ENCODE peak calls at places on chromosome 18, in five cellular contexts. One of them, this sample, is unnamed.

GRCh38 chr18:53261241-53261640 is 921.2 kb downstream of the DCC start:
- DNase-seq in neural progenitor cell: no peak
- DNase-seq in IMR-90: no peak
- DNase-seq in CD8-positive, alpha-beta memory T cell: no peak
- DNase-seq in tibial nerve: no peak
- DNase-seq in this sample: no peak

GRCh38 chr18:3060667-3061580 is 48.0 kb upstream of the LPIN2 start:
- DNase-seq in neural progenitor cell: no peak
- DNase-seq in tibial nerve: no peak
- DNase-seq in IMR-90: no peak
- DNase-seq in CD8-positive, alpha-beta memory T cell: peak; percentile 66
- DNase-seq in this sample: no peak

GRCh38 chr18:10381951-10382350 is 72.5 kb upstream of the APCDD1 start:
- DNase-seq in IMR-90: peak; percentile 66
- DNase-seq in neural progenitor cell: no peak
- DNase-seq in CD8-positive, alpha-beta memory T cell: no peak
- DNase-seq in tibial nerve: no peak
- DNase-seq in this sample: no peak

GRCh38 chr18:354003-354402 is 86.2 kb upstream of the THOC1 start:
- DNase-seq in CD8-positive, alpha-beta memory T cell: no peak
- DNase-seq in neural progenitor cell: no peak
- DNase-seq in IMR-90: no peak
- DNase-seq in tibial nerve: no peak
- DNase-seq in this sample: no peak

GRCh38 chr18:35424356-35424755 is 47.2 kb upstream of the ZNF396 start:
- DNase-seq in neural progenitor cell: no peak
- DNase-seq in CD8-positive, alpha-beta memory T cell: no peak
- DNase-seq in tibial nerve: no peak
- DNase-seq in IMR-90: no peak
- DNase-seq in this sample: no peak

GRCh38 chr18:59672125-59672769 is 25.0 kb downstream of the CCBE1 start:
- DNase-seq in tibial nerve: no peak
- DNase-seq in neural progenitor cell: no peak
- DNase-seq in IMR-90: no peak
- DNase-seq in CD8-positive, alpha-beta memory T cell: no peak
- DNase-seq in this sample: no peak

GRCh38 chr18:48649231-48649630 is 110.4 kb downstream of the CTIF start:
- DNase-seq in CD8-positive, alpha-beta memory T cell: no peak
- DNase-seq in tibial nerve: no peak
- DNase-seq in IMR-90: no peak
- DNase-seq in neural progenitor cell: peak; percentile 59
- DNase-seq in this sample: no peak

GRCh38 chr18:67519582-67519981 is 3.1 kb upstream of the DSEL start:
- DNase-seq in tibial nerve: no peak
- DNase-seq in IMR-90: peak; percentile 94
- DNase-seq in neural progenitor cell: no peak
- DNase-seq in CD8-positive, alpha-beta memory T cell: no peak
- DNase-seq in this sample: no peak

GRCh38 chr18:48222118-48222517 is 187.1 kb downstream of the ZBTB7C start:
- DNase-seq in IMR-90: no peak
- DNase-seq in tibial nerve: no peak
- DNase-seq in CD8-positive, alpha-beta memory T cell: no peak
- DNase-seq in neural progenitor cell: no peak
- DNase-seq in this sample: peak; percentile 26

GRCh38 chr18:67612281-67612680 is 95.8 kb upstream of the DSEL start:
- DNase-seq in IMR-90: no peak
- DNase-seq in CD8-positive, alpha-beta memory T cell: no peak
- DNase-seq in neural progenitor cell: no peak
- DNase-seq in tibial nerve: no peak
- DNase-seq in this sample: no peak

GRCh38 chr18:11658989-11659388 is 30.1 kb upstream of the GNAL start:
- DNase-seq in tibial nerve: no peak
- DNase-seq in IMR-90: no peak
- DNase-seq in neural progenitor cell: no peak
- DNase-seq in CD8-positive, alpha-beta memory T cell: no peak
- DNase-seq in this sample: no peak

GRCh38 chr18:43793910-43794309 is 516.6 kb upstream of the SYT4 start:
- DNase-seq in IMR-90: no peak
- DNase-seq in CD8-positive, alpha-beta memory T cell: no peak
- DNase-seq in neural progenitor cell: no peak
- DNase-seq in tibial nerve: no peak
- DNase-seq in this sample: no peak

GRCh38 chr18:11849845-11850747 is 1.1 kb upstream of the CHMP1B start:
- DNase-seq in CD8-positive, alpha-beta memory T cell: peak; percentile 76
- DNase-seq in neural progenitor cell: peak; percentile 47
- DNase-seq in tibial nerve: peak; percentile 57
- DNase-seq in IMR-90: peak; percentile 96
- DNase-seq in this sample: no peak

GRCh38 chr18:48475635-48476549 is 62.9 kb upstream of the CTIF start:
- DNase-seq in IMR-90: peak; percentile 82
- DNase-seq in tibial nerve: no peak
- DNase-seq in CD8-positive, alpha-beta memory T cell: no peak
- DNase-seq in neural progenitor cell: peak; percentile 79
- DNase-seq in this sample: peak; percentile 27

GRCh38 chr18:907171-907879 is 2.7 kb downstream of the ADCYAP1 start:
- DNase-seq in neural progenitor cell: peak; percentile 72
- DNase-seq in tibial nerve: no peak
- DNase-seq in IMR-90: no peak
- DNase-seq in CD8-positive, alpha-beta memory T cell: no peak
- DNase-seq in this sample: no peak

GRCh38 chr18:37362158-37362890 is 203.3 kb downstream of the CELF4 start:
- DNase-seq in IMR-90: no peak
- DNase-seq in CD8-positive, alpha-beta memory T cell: no peak
- DNase-seq in neural progenitor cell: no peak
- DNase-seq in tibial nerve: no peak
- DNase-seq in this sample: no peak

GRCh38 chr18:41075212-41075611 is 879.8 kb upstream of the PIK3C3 start:
- DNase-seq in tibial nerve: no peak
- DNase-seq in neural progenitor cell: peak; percentile 11
- DNase-seq in IMR-90: peak; percentile 94
- DNase-seq in CD8-positive, alpha-beta memory T cell: no peak
- DNase-seq in this sample: no peak

GRCh38 chr18:44735071-44735470 is 54.4 kb downstream of the SETBP1 start:
- DNase-seq in IMR-90: no peak
- DNase-seq in tibial nerve: no peak
- DNase-seq in CD8-positive, alpha-beta memory T cell: no peak
- DNase-seq in neural progenitor cell: no peak
- DNase-seq in this sample: no peak

GRCh38 chr18:24488824-24489493 is 28.5 kb downstream of the HRH4 start:
- DNase-seq in IMR-90: peak; percentile 41
- DNase-seq in neural progenitor cell: peak; percentile 55
- DNase-seq in CD8-positive, alpha-beta memory T cell: no peak
- DNase-seq in tibial nerve: no peak
- DNase-seq in this sample: no peak

GRCh38 chr18:3402962-3403585 is 46.9 kb upstream of the TGIF1 start:
- DNase-seq in neural progenitor cell: no peak
- DNase-seq in IMR-90: peak; percentile 40
- DNase-seq in CD8-positive, alpha-beta memory T cell: no peak
- DNase-seq in tibial nerve: no peak
- DNase-seq in this sample: peak; percentile 45

GRCh38 chr18:67421666-67422065 is 94.9 kb downstream of the DSEL start:
- DNase-seq in CD8-positive, alpha-beta memory T cell: no peak
- DNase-seq in IMR-90: peak; percentile 48
- DNase-seq in tibial nerve: no peak
- DNase-seq in neural progenitor cell: no peak
- DNase-seq in this sample: no peak

GRCh38 chr18:3046216-3046808 is 33.4 kb upstream of the LPIN2 start:
- DNase-seq in CD8-positive, alpha-beta memory T cell: no peak
- DNase-seq in tibial nerve: no peak
- DNase-seq in IMR-90: no peak
- DNase-seq in neural progenitor cell: peak; percentile 30
- DNase-seq in this sample: no peak

GRCh38 chr18:10169064-10169562 is 255.3 kb downstream of the VAPA start:
- DNase-seq in CD8-positive, alpha-beta memory T cell: no peak
- DNase-seq in IMR-90: peak; percentile 72
- DNase-seq in tibial nerve: no peak
- DNase-seq in neural progenitor cell: no peak
- DNase-seq in this sample: no peak

GRCh38 chr18:58733866-58734265 is 62.6 kb downstream of the MALT1 start:
- DNase-seq in tibial nerve: no peak
- DNase-seq in CD8-positive, alpha-beta memory T cell: no peak
- DNase-seq in IMR-90: no peak
- DNase-seq in neural progenitor cell: no peak
- DNase-seq in this sample: no peak

GRCh38 chr18:5729983-5730699 is 165.2 kb downstream of the TMEM200C start:
- DNase-seq in IMR-90: no peak
- DNase-seq in CD8-positive, alpha-beta memory T cell: no peak
- DNase-seq in neural progenitor cell: no peak
- DNase-seq in tibial nerve: peak; percentile 23
- DNase-seq in this sample: no peak

GRCh38 chr18:3114026-3114425 is 101.1 kb upstream of the LPIN2 start:
- DNase-seq in IMR-90: no peak
- DNase-seq in CD8-positive, alpha-beta memory T cell: no peak
- DNase-seq in neural progenitor cell: no peak
- DNase-seq in tibial nerve: no peak
- DNase-seq in this sample: no peak

GRCh38 chr18:70074091-70074490 is 126.4 kb upstream of the CD226 start:
- DNase-seq in CD8-positive, alpha-beta memory T cell: no peak
- DNase-seq in tibial nerve: no peak
- DNase-seq in IMR-90: peak; percentile 72
- DNase-seq in neural progenitor cell: no peak
- DNase-seq in this sample: no peak

GRCh38 chr18:62325806-62326645 is 916 bp downstream of the TNFRSF11A start:
- DNase-seq in IMR-90: peak; percentile 2
- DNase-seq in neural progenitor cell: peak; percentile 37
- DNase-seq in tibial nerve: no peak
- DNase-seq in CD8-positive, alpha-beta memory T cell: no peak
- DNase-seq in this sample: peak; percentile 10

GRCh38 chr18:51617572-51618260 is 420.2 kb upstream of the MEX3C start:
- DNase-seq in tibial nerve: no peak
- DNase-seq in neural progenitor cell: no peak
- DNase-seq in IMR-90: no peak
- DNase-seq in CD8-positive, alpha-beta memory T cell: no peak
- DNase-seq in this sample: no peak

GRCh38 chr18:23958036-23958435 is 56.5 kb upstream of the TTC39C start:
- DNase-seq in CD8-positive, alpha-beta memory T cell: no peak
- DNase-seq in tibial nerve: peak; percentile 45
- DNase-seq in IMR-90: no peak
- DNase-seq in neural progenitor cell: no peak
- DNase-seq in this sample: no peak

GRCh38 chr18:52175406-52175805 is 164.6 kb upstream of the DCC start:
- DNase-seq in tibial nerve: no peak
- DNase-seq in neural progenitor cell: no peak
- DNase-seq in IMR-90: no peak
- DNase-seq in CD8-positive, alpha-beta memory T cell: no peak
- DNase-seq in this sample: no peak

GRCh38 chr18:62339106-62339988 is 14.2 kb downstream of the TNFRSF11A start:
- DNase-seq in CD8-positive, alpha-beta memory T cell: no peak
- DNase-seq in IMR-90: peak; percentile 81
- DNase-seq in neural progenitor cell: no peak
- DNase-seq in tibial nerve: no peak
- DNase-seq in this sample: no peak

GRCh38 chr18:21490745-21491144 is 109.8 kb downstream of the ESCO1 start:
- DNase-seq in neural progenitor cell: no peak
- DNase-seq in CD8-positive, alpha-beta memory T cell: no peak
- DNase-seq in tibial nerve: no peak
- DNase-seq in IMR-90: peak; percentile 7
- DNase-seq in this sample: no peak

GRCh38 chr18:79832169-79832568 is 34.4 kb downstream of the KCNG2 start:
- DNase-seq in tibial nerve: no peak
- DNase-seq in CD8-positive, alpha-beta memory T cell: no peak
- DNase-seq in neural progenitor cell: no peak
- DNase-seq in IMR-90: no peak
- DNase-seq in this sample: no peak
- H3K4me3 ChIP-seq in tibial nerve: no peak overlapping the region
- H3K4me3 ChIP-seq in CD8-positive, alpha-beta memory T cell: no peak overlapping the region
- H3K4me3 ChIP-seq in neural progenitor cell: no peak overlapping the region
- H3K4me3 ChIP-seq in IMR-90: no peak overlapping the region
- H3K4me3 ChIP-seq in this sample: no peak overlapping the region

GRCh38 chr18:77096936-77097886 is 35.4 kb downstream of the MBP start:
- DNase-seq in neural progenitor cell: no peak
- DNase-seq in CD8-positive, alpha-beta memory T cell: no peak
- DNase-seq in tibial nerve: no peak
- DNase-seq in IMR-90: no peak
- DNase-seq in this sample: no peak
- H3K4me3 ChIP-seq in neural progenitor cell: no peak overlapping the region
- H3K4me3 ChIP-seq in CD8-positive, alpha-beta memory T cell: no peak overlapping the region
- H3K4me3 ChIP-seq in tibial nerve: no peak overlapping the region
- H3K4me3 ChIP-seq in IMR-90: no peak overlapping the region
- H3K4me3 ChIP-seq in this sample: no peak overlapping the region

GRCh38 chr18:32455346-32455745 is 15.3 kb downstream of the GAREM1 start:
- DNase-seq in neural progenitor cell: no peak
- DNase-seq in CD8-positive, alpha-beta memory T cell: no peak
- DNase-seq in tibial nerve: no peak
- DNase-seq in IMR-90: no peak
- DNase-seq in this sample: no peak

GRCh38 chr18:32450026-32450681 is 20.5 kb downstream of the GAREM1 start:
- DNase-seq in tibial nerve: no peak
- DNase-seq in IMR-90: no peak
- DNase-seq in neural progenitor cell: no peak
- DNase-seq in CD8-positive, alpha-beta memory T cell: no peak
- DNase-seq in this sample: no peak

GRCh38 chr18:32454667-32455066 is 16.0 kb downstream of the GAREM1 start:
- DNase-seq in CD8-positive, alpha-beta memory T cell: no peak
- DNase-seq in IMR-90: peak; percentile 9
- DNase-seq in neural progenitor cell: no peak
- DNase-seq in tibial nerve: no peak
- DNase-seq in this sample: no peak

GRCh38 chr18:32446780-32447179 is 23.9 kb downstream of the GAREM1 start:
- DNase-seq in tibial nerve: no peak
- DNase-seq in IMR-90: no peak
- DNase-seq in neural progenitor cell: no peak
- DNase-seq in CD8-positive, alpha-beta memory T cell: no peak
- DNase-seq in this sample: no peak

GRCh38 chr18:32450874-32451273 is 19.8 kb downstream of the GAREM1 start:
- DNase-seq in neural progenitor cell: no peak
- DNase-seq in CD8-positive, alpha-beta memory T cell: no peak
- DNase-seq in IMR-90: no peak
- DNase-seq in tibial nerve: no peak
- DNase-seq in this sample: no peak
- H3K4me3 ChIP-seq in neural progenitor cell: no peak overlapping the region
- H3K4me3 ChIP-seq in CD8-positive, alpha-beta memory T cell: no peak overlapping the region
- H3K4me3 ChIP-seq in IMR-90: no peak overlapping the region
- H3K4me3 ChIP-seq in tibial nerve: no peak overlapping the region
- H3K4me3 ChIP-seq in this sample: no peak overlapping the region

DNA sequence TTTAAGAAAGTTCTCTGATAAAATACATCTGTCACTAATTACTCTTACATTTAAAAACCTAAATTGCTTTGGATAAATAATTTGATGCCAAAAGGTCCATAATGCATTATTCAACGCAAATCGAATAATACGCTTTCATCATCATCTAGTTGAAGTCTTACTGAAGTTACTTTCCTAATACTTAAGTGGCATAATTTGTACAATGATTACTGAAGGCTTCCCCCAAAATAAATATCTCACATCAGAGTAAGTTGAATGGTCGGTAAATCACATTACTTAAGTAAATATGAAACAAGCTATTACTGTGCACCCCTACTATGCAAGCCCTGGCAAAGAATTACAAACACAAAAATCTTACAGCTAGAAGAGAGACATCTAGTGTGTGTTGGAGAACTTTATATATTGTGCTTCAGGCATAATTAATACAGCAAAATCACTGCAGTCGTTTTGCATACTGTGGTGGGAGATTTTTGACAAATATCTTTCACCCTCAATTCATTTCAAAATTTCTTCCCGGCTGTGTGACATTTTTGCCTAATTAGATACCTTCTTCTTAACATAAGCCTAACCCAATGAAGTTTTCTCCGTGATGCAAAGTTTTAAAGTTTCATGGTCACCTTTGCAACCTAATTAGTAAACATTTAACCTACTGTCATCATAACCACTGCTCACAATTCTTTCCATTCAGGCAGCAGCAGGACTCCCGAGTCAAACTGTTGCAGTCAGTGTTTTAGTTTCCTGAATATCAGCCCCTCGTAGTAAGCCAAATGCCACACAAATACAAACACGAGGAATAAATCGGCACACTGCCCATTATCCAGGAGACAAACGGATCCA is 106.0 kb upstream of the KCTD1 start:
- DNase-seq in CD8-positive, alpha-beta memory T cell: no peak
- DNase-seq in neural progenitor cell: no peak
- DNase-seq in tibial nerve: no peak
- DNase-seq in IMR-90: no peak
- DNase-seq in this sample: no peak
- H3K4me3 ChIP-seq in CD8-positive, alpha-beta memory T cell: no peak overlapping the region
- H3K4me3 ChIP-seq in neural progenitor cell: no peak overlapping the region
- H3K4me3 ChIP-seq in tibial nerve: no peak overlapping the region
- H3K4me3 ChIP-seq in IMR-90: no peak overlapping the region
- H3K4me3 ChIP-seq in this sample: no peak overlapping the region

This sample was measured in GM12864.